ENCODE peak calls at places on chromosomes 2 and 18, in nine cellular contexts. K, E, J, V, U, R, B, Z and C are unnamed samples.

GRCh38 chr2:217830061-217830460 is 172.7 kb downstream of the TNS1 start:
- DNase-seq in E (no peak), B (no peak), R (no peak), Z (no peak), J (no peak), U (no peak), K (no peak), V (no peak), C (no peak)

GRCh38 chr2:127121776-127122176 is 14.8 kb upstream of the BIN1 start:
- DNase-seq in B (no peak), E (no peak), U (peak; percentile 29), V (no peak), J (no peak), Z (no peak), K (no peak), R (no peak), C (no peak)

GRCh38 chr2:73489053-73489452 is 103.4 kb downstream of the ALMS1 start:
- DNase-seq in J (no peak), B (no peak), K (peak; percentile 41), E (peak; percentile 31), R (no peak), U (no peak), Z (no peak), V (no peak), C (no peak)

GRCh38 chr2:45284621-45284995 is 275.4 kb upstream of the SIX2 start:
- DNase-seq in V (no peak), E (no peak), B (no peak), J (no peak), U (no peak), Z (no peak), R (no peak), K (no peak), C (no peak)

GRCh38 chr18:48632676-48633257 is 93.9 kb downstream of the CTIF start:
- DNase-seq in B (no peak), R (no peak), Z (no peak), V (no peak), K (no peak), J (no peak), U (no peak), E (no peak), C (no peak)

GRCh38 chr2:46062637-46063412 is 234.4 kb upstream of the EPAS1 start:
- DNase-seq in E (peak; percentile 68), K (peak; percentile 78), U (peak; percentile 97), J (peak; percentile 39), V (peak; percentile 96), R (peak; percentile 78), B (peak; percentile 92), Z (peak; percentile 73), C (peak; percentile 84)

GRCh38 chr2:217710218-217710565 is 292.6 kb downstream of the TNS1 start:
- DNase-seq in Z (no peak), B (peak; percentile 49), R (no peak), V (no peak), K (no peak), E (no peak), U (peak; percentile 21), J (no peak), C (no peak)

GRCh38 chr2:69054431-69054830 is 41.5 kb downstream of the ANTXR1 start:
- DNase-seq in E (peak; percentile 21), R (no peak), Z (no peak), U (no peak), B (peak; percentile 45), J (no peak), K (peak; percentile 60), V (no peak), C (no peak)

GRCh38 chr2:220708366-220708765 is 863.7 kb downstream of the EPHA4 start:
- DNase-seq in E (no peak), R (no peak), Z (no peak), U (no peak), B (no peak), K (no peak), J (no peak), V (no peak), C (no peak)

GRCh38 chr2:107529146-107529545 is 297.5 kb upstream of the RGPD4 start:
- DNase-seq in Z (no peak), K (no peak), E (no peak), R (no peak), V (no peak), B (peak; percentile 8), U (peak; percentile 6), J (no peak), C (no peak)

GRCh38 chr2:217942731-217943335 is 60.0 kb downstream of the TNS1 start:
- DNase-seq in B (no peak), E (no peak), V (no peak), R (peak; percentile 42), J (no peak), K (no peak), U (no peak), Z (no peak), C (no peak)

DNA sequence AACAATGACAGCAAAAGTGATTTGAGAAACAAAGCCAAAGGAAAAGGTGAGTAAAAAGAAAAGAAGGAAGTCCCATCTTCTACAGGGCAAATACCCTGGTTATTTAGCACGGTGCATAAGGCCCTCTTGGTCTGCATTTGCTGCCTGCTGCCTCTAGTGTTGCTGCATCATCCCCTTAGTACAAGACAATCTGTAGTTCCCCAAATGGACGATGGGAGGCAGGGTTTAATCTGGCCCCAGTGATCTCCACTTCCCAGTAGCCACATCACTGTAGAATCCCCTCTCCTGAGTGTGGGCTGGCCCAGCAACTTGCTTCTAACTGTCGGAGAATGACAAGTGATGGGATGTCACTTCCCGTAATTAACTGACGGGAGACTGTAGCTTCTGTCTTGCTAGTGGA is 85.1 kb downstream of the CTAGE1 start:
- DNase-seq in U (peak; percentile 18), R (no peak), Z (no peak), K (peak; percentile 33), J (no peak), E (no peak), V (no peak), B (no peak), C (no peak)
- TF ChIP-seq CTCF in U (no peak), R (peak; percentile 21), Z (no peak), K (peak; percentile 19), J (no peak), E (no peak), V (no peak), B (peak; percentile 15), C (no peak)

GRCh38 chr2:42053482-42053790 is 5.6 kb downstream of the PKDCC start:
- DNase-seq in E (no peak), B (no peak), Z (no peak), K (no peak), R (no peak), U (no peak), V (no peak), J (no peak), C (no peak)

GRCh38 chr2:42052702-42053481 is 5.1 kb downstream of the PKDCC start:
- DNase-seq in R (no peak), J (peak; percentile 64), E (no peak), B (peak; percentile 80), K (no peak), V (no peak), Z (no peak), U (peak; percentile 46), C (no peak)

GRCh38 chr2:42055573-42056514 is 8.0 kb downstream of the PKDCC start:
- DNase-seq in K (no peak), E (no peak), R (peak; percentile 62), J (peak; percentile 84), Z (no peak), B (peak; percentile 79), V (no peak), U (no peak), C (no peak)

GRCh38 chr2:42053791-42054656 is 6.2 kb downstream of the PKDCC start:
- DNase-seq in V (no peak), Z (no peak), U (no peak), K (no peak), E (no peak), J (peak; percentile 67), B (peak; percentile 50), R (no peak), C (no peak)

DNA sequence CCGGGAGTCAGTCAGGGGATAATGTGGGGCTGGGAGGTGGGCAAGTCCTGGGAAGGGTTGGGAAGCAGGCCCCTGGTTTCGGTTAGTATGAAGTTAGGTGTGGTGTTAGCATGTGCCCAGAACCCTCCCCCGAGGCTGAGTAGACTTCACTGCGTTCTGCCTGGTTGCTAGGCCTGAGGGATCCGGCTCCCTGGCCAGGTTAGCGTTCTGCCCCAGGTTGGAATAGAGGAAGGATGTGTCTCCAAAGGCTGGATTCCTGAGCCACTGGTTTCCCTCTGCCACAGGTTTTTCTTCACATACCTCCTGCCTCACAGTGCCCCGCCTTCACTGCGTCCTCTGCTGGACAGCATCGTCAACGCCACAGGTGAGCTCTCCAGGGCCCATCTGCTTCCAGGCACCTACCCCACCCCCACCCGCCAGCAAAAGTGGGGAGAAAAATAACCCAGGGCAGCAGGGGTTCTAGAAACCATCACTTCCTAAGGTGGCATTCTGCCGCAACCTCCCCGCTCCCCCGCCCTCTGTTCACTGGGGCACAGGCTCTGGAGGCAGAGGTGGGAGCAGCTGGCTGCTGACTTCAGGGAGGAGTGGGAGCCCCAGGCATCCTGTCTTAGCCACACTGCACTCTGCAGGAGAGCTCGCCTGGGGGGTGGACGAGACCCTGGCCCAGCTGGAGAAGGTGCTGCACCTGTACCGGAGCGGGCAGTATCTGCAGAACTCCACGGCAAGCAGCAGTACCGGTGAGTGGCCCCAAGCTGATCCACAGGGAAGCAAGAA is 7.0 kb downstream of the PKDCC start:
- DNase-seq in U (no peak), V (no peak), E (no peak), B (no peak), Z (no peak), J (peak; percentile 88), R (peak; percentile 47), K (no peak), C (no peak)
- TF ChIP-seq CTCF in U (no peak), V (peak; percentile 8), E (no peak), B (no peak), Z (no peak), J (peak; percentile 27), R (peak; percentile 34), K (no peak), C (no peak)

GRCh38 chr2:54724150-54724559 is 693 bp downstream of the EML6 start:
- DNase-seq in V (no peak), B (peak; percentile 18), K (no peak), Z (no peak), J (no peak), U (peak; percentile 36), R (no peak), E (no peak), C (no peak)

GRCh38 chr2:54724560-54725342 is 1.3 kb downstream of the EML6 start:
- DNase-seq in U (no peak), B (peak; percentile 4), Z (no peak), K (peak; percentile 33), V (no peak), R (peak; percentile 25), J (peak; percentile 57), E (peak; percentile 39), C (peak; percentile 8)

GRCh38 chr2:54725343-54726099 is 2.1 kb downstream of the EML6 start:
- DNase-seq in Z (no peak), V (no peak), J (no peak), K (no peak), B (no peak), E (no peak), R (no peak), U (no peak), C (no peak)

GRCh38 chr2:54722641-54723299 is 692 bp upstream of the EML6 start:
- DNase-seq in B (peak; percentile 77), J (no peak), E (peak; percentile 14), R (no peak), U (peak; percentile 75), V (no peak), K (peak; percentile 19), Z (no peak), C (peak; percentile 68)

GRCh38 chr2:54723300-54724149 is at the start of gene EML6:
- DNase-seq in K (peak; percentile 99), Z (peak; percentile 95), E (peak; percentile 99), R (peak; percentile 97), U (peak; percentile 99), V (peak; percentile 99), J (peak; percentile 99), B (peak; percentile 98), C (peak; percentile 99)
- TF ChIP-seq CTCF in K (peak; percentile 36), Z (peak; percentile 51), E (no peak), R (peak; percentile 28), U (no peak), V (no peak), J (no peak), B (peak; percentile 32), C (no peak)

GRCh38 chr2:41932241-41933034 is 115.4 kb upstream of the PKDCC start:
- DNase-seq in R (peak; percentile 41), J (peak; percentile 48), V (peak; percentile 93), U (peak; percentile 46), Z (no peak), E (no peak), K (no peak), B (peak; percentile 100), C (no peak)
- TF ChIP-seq CTCF in R (no peak), J (no peak), V (no peak), U (no peak), Z (no peak), E (no peak), K (no peak), B (peak; percentile 26), C (no peak)